ENCODE peak calls at places on chromosomes 4 and X, in four cellular contexts. R is PC-3, N is PC-9, W is K562. Y is an unnamed sample.

GRCh38 chr4:177356191-177356590 is 46.5 kb downstream of the NEIL3 start:
- DNase-seq in R (no peak), N (no peak), W (no peak), Y (no peak)

GRCh38 chr4:3744901-3745300 is 21.3 kb upstream of the ADRA2C start:
- DNase-seq in R (no peak), N (no peak), W (no peak), Y (no peak)

GRCh38 chr4:26050671-26051070 is 136.7 kb downstream of the SMIM20 start:
- DNase-seq in R (no peak), N (no peak), W (no peak), Y (no peak)

GRCh38 chr4:172344266-172344772 is 531.1 kb downstream of the GALNTL6 start:
- DNase-seq in R (no peak), N (no peak), W (no peak), Y (no peak)

GRCh38 chr4:30436394-30436793 is 283.8 kb upstream of the PCDH7 start:
- DNase-seq in R (no peak), N (no peak), W (no peak), Y (no peak)

GRCh38 chr4:117893207-117893606 is 141.1 kb upstream of the NDST3 start:
- DNase-seq in R (peak), N (no peak), W (no peak), Y (no peak)

GRCh38 chr4:4569036-4569435 is 27.2 kb upstream of the STX18 start:
- DNase-seq in R (no peak), N (no peak), W (no peak), Y (no peak)

GRCh38 chrX:50107470-50107869 is 93.3 kb downstream of the AKAP4 start:
- DNase-seq in R (no peak), N (no peak), W (no peak), Y (no peak)

GRCh38 chrX:47030339-47030738 is 47.9 kb upstream of the RGN start:
- DNase-seq in R (peak), N (no peak), W (peak), Y (peak)

GRCh38 chr4:117400039-117400835 is 314.9 kb upstream of the TRAM1L1 start:
- DNase-seq in R (peak), N (no peak), W (no peak), Y (no peak)

GRCh38 chrX:143757375-143757774 is 36.8 kb upstream of the SPANXN2 start:
- DNase-seq in R (no peak), N (no peak), W (no peak), Y (no peak)

GRCh38 chrX:29687687-29688086 is 527.7 kb upstream of the MAGEB2 start:
- DNase-seq in R (peak), N (no peak), W (no peak), Y (no peak)

GRCh38 chr4:1664141-1664540 is 20.0 kb downstream of the FAM53A start:
- DNase-seq in R (no peak), N (no peak), W (no peak), Y (no peak)

GRCh38 chr4:21888195-21888976 is 60.2 kb downstream of the KCNIP4 start:
- DNase-seq in R (peak), N (no peak), W (no peak), Y (no peak)

GRCh38 chrX:63784346-63784901 is 590 bp downstream of the ARHGEF9 start:
- DNase-seq in R (no peak), N (no peak), W (no peak), Y (no peak)

GRCh38 chrX:10582215-10582733 is 38.1 kb downstream of the MID1 start:
- DNase-seq in R (peak), N (no peak), W (peak), Y (no peak)

GRCh38 chr4:6087669-6088068 is 69.4 kb upstream of the C4orf50 start:
- DNase-seq in R (peak), N (peak), W (peak), Y (peak)

GRCh38 chr4:159175165-159175988 is 72.5 kb downstream of the RAPGEF2 start:
- DNase-seq in R (peak), N (peak), W (peak), Y (peak)

GRCh38 chr4:57136281-57136680 is 26.1 kb upstream of the IGFBP7 start:
- DNase-seq in R (peak), N (no peak), W (no peak), Y (no peak)

GRCh38 chrX:123993904-123994635 is 32.6 kb downstream of the STAG2 start:
- DNase-seq in R (no peak), N (no peak), W (no peak), Y (no peak)

GRCh38 chr4:146222313-146222712 is 8.0 kb downstream of the REELD1 start:
- DNase-seq in R (peak), N (peak), W (no peak), Y (no peak)

GRCh38 chr4:24910504-24910903 is 2.3 kb downstream of the CCDC149 start:
- DNase-seq in R (no peak), N (no peak), W (no peak), Y (no peak)

GRCh38 chrX:13293700-13294099 is 26.2 kb downstream of the ATXN3L start:
- DNase-seq in R (peak), N (no peak), W (no peak), Y (no peak)

GRCh38 chr4:2281575-2282343 is 19.9 kb upstream of the MXD4 start:
- DNase-seq in R (no peak), N (no peak), W (no peak), Y (peak)

GRCh38 chr4:156946508-156947197 is 24.9 kb downstream of the PDGFC start:
- DNase-seq in R (peak), N (no peak), W (no peak), Y (no peak)

GRCh38 chrX:136711147-136711546 is 63.2 kb downstream of the CD40LG start:
- DNase-seq in R (peak), N (peak), W (no peak), Y (peak)

GRCh38 chrX:9197231-9197630 is 163.3 kb upstream of the FAM9B start:
- DNase-seq in R (no peak), N (no peak), W (no peak), Y (no peak)

GRCh38 chrX:139890991-139891700 is 41.7 kb downstream of the ATP11C start:
- DNase-seq in R (peak), N (peak), W (peak), Y (no peak)

GRCh38 chr4:6245246-6246169 is 24.1 kb upstream of the WFS1 start:
- DNase-seq in R (no peak), N (no peak), W (no peak), Y (no peak)

GRCh38 chrX:47771473-47771872 is 65.2 kb upstream of the ZNF81 start:
- DNase-seq in R (no peak), N (no peak), W (no peak), Y (no peak)

GRCh38 chr4:74320559-74321118 is 12.4 kb downstream of the EPGN start:
- DNase-seq in R (peak), N (peak), W (peak), Y (peak)

GRCh38 chr4:91681544-91681943 is 622.2 kb upstream of the GRID2 start:
- DNase-seq in R (peak), N (no peak), W (no peak), Y (no peak)

GRCh38 chr4:18394656-18395055 is 373.1 kb upstream of the LCORL start:
- DNase-seq in R (no peak), N (no peak), W (no peak), Y (no peak)

GRCh38 chr4:88275516-88275915 is 8.8 kb downstream of the PPM1K start:
- DNase-seq in R (peak), N (no peak), W (no peak), Y (peak)

GRCh38 chrX:154021131-154021611 is 1.5 kb upstream of the IRAK1 start:
- DNase-seq in R (no peak), N (peak), W (peak), Y (no peak)

GRCh38 chr4:154422152-154422551 is 69.4 kb downstream of the DCHS2 start:
- DNase-seq in R (no peak), N (no peak), W (no peak), Y (no peak)

GRCh38 chr4:19473569-19473968 is 778.1 kb upstream of the SLIT2 start:
- DNase-seq in R (no peak), N (no peak), W (no peak), Y (no peak)

GRCh38 chr4:114180481-114180880 is 201.0 kb upstream of the ARSJ start:
- DNase-seq in R (peak), N (no peak), W (no peak), Y (peak)

GRCh38 chr4:88753658-88754431 is 56.2 kb upstream of the NAP1L5 start:
- DNase-seq in R (no peak), N (no peak), W (no peak), Y (no peak)

GRCh38 chr4:100117749-100118148 is 72.5 kb downstream of the DDIT4L start:
- DNase-seq in R (no peak), N (no peak), W (no peak), Y (no peak)

GRCh38 chr4:100109921-100110320 is 80.3 kb downstream of the DDIT4L start:
- DNase-seq in R (no peak), N (no peak), W (no peak), Y (no peak)

GRCh38 chr4:100114909-100115308 is 75.4 kb downstream of the DDIT4L start:
- DNase-seq in R (no peak), N (no peak), W (no peak), Y (no peak)

GRCh38 chr4:100118213-100118612 is 72.1 kb downstream of the DDIT4L start:
- DNase-seq in R (no peak), N (no peak), W (no peak), Y (no peak)

DNA sequence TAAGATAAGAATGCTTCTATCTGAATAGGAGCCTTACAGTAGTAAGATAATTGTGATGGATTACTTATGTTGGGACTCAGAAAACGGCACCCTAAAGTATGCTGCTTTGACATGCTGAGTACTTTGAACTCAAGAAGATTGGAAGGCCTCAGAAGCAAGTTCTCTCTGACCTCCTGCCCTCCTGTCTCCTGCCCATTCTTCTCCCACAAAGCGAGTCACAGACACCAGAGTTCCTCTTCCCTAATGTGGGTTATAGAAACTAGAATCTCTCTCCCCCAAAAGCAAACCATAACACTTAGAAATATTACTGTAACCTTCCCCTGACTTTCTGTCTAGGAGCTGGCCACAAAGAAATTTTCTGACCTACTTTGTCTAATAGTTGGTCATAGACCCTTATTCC is 76.5 kb downstream of the DDIT4L start:
- DNase-seq in R (no peak), N (no peak), W (no peak), Y (no peak)
- H3K4me3 ChIP-seq in R (no peak), N (no peak), W (no peak), Y (no peak)

GRCh38 chr4:183256756-183257385 is 63.2 kb downstream of the CLDN22 start:
- DNase-seq in R (peak), N (peak), W (peak), Y (peak)

GRCh38 chr4:183255487-183255886 is 64.6 kb downstream of the CLDN22 start:
- DNase-seq in R (peak), N (no peak), W (no peak), Y (no peak)

GRCh38 chr4:183254162-183254561 is 65.9 kb downstream of the CLDN22 start:
- DNase-seq in R (peak), N (no peak), W (no peak), Y (no peak)

GRCh38 chr4:183257808-183258207 is 62.3 kb downstream of the CLDN22 start:
- DNase-seq in R (no peak), N (no peak), W (no peak), Y (no peak)

GRCh38 chr4:183256343-183256742 is 63.7 kb downstream of the CLDN22 start:
- DNase-seq in R (no peak), N (no peak), W (no peak), Y (no peak)
- H3K4me2 ChIP-seq in R (peak), N (no peak), W (no peak), Y (no peak)

GRCh38 chrX:138711399-138712347 is at the start of gene FGF13:
- DNase-seq in R (peak), N (no peak), W (no peak), Y (no peak)
- TF ChIP-seq CTCF in R (peak), N (no peak), W (no peak), Y (peak)

GRCh38 chr4:75660491-75660890 is 12.7 kb downstream of the G3BP2 start:
- DNase-seq in R (no peak), N (no peak), W (no peak), Y (no peak)
- H3K4me3 ChIP-seq in R (no peak), N (no peak), W (no peak), Y (no peak)

DNA sequence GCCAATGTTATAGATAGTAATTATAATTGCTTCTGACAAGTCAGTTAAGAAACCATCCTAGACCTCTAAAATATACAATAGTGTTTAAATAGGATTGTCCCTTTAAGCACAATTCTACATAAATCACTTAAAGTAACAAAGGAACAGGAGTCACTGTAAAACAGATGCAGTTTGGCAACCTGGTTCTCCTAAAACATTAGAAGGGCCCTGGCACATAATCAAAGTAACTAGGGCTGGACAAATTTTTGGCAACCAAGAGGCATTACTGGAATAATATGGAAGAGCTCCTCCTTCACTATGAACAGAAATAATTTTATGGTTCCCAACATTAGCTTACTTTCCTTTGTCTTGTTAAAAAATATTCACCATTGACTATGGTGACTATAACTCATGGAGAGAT is 75.0 kb upstream of the CCDC160 start:
- DNase-seq in R (no peak), N (no peak), W (no peak), Y (no peak)
- H3K4me2 ChIP-seq in R (no peak), N (no peak), W (no peak), Y (no peak)

GRCh38 chrX:23815376-23815775 is 32.4 kb downstream of the SAT1 start:
- DNase-seq in R (no peak), N (no peak), W (no peak), Y (no peak)

GRCh38 chrX:23816179-23816578 is 33.2 kb downstream of the SAT1 start:
- DNase-seq in R (no peak), N (no peak), W (no peak), Y (no peak)

GRCh38 chrX:23820235-23820782 is 37.3 kb downstream of the SAT1 start:
- DNase-seq in R (peak), N (no peak), W (no peak), Y (no peak)

GRCh38 chrX:23819385-23820234 is 36.6 kb downstream of the SAT1 start:
- DNase-seq in R (no peak), N (no peak), W (no peak), Y (no peak)

DNA sequence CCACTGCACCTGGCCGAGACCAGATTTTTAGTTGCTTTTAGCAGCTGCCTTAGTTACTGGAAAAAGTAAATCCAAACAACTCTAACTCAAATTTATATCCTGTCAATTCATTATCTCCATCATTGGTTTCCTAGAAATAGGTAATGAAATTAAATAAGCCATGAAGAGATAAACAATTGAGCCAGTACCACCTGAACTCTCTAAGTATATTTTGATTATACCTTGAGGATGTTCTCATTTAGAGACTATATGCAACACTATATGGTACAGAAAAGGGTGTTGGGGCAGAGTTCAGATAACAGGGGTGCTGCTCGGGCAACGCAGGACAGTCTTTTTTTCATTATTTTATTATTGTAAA is 35.0 kb downstream of the SAT1 start:
- DNase-seq in R (no peak), N (no peak), W (no peak), Y (no peak)
- TF ChIP-seq CTCF in R (no peak), N (no peak), W (no peak), Y (no peak)

GRCh38 chr4:168522371-168522770 is 25.5 kb downstream of the PALLD start:
- DNase-seq in R (no peak), N (no peak), W (no peak), Y (no peak)

GRCh38 chr4:168521736-168522135 is 24.9 kb downstream of the PALLD start:
- DNase-seq in R (no peak), N (no peak), W (no peak), Y (no peak)

GRCh38 chr4:168524006-168524405 is 27.2 kb downstream of the PALLD start:
- DNase-seq in R (peak), N (no peak), W (no peak), Y (no peak)

GRCh38 chr4:168524897-168525296 is 28.0 kb downstream of the PALLD start:
- DNase-seq in R (no peak), N (no peak), W (no peak), Y (no peak)

GRCh38 chr4:168522829-168523228 is 26.0 kb downstream of the PALLD start:
- DNase-seq in R (no peak), N (no peak), W (no peak), Y (no peak)
- H3K4me3 ChIP-seq in R (no peak), N (no peak), W (no peak), Y (no peak)

GRCh38 chr4:183356931-183357675 is 34.9 kb upstream of the CLDN24 start:
- DNase-seq in R (no peak), N (no peak), W (no peak), Y (no peak)

GRCh38 chr4:183362916-183363542 is 40.8 kb upstream of the CLDN24 start:
- DNase-seq in R (no peak), N (no peak), W (no peak), Y (no peak)

GRCh38 chr4:183362036-183362435 is 39.8 kb upstream of the CLDN24 start:
- DNase-seq in R (no peak), N (no peak), W (no peak), Y (no peak)

GRCh38 chr4:183364025-183364424 is 41.8 kb upstream of the CLDN24 start:
- DNase-seq in R (no peak), N (no peak), W (no peak), Y (no peak)

DNA sequence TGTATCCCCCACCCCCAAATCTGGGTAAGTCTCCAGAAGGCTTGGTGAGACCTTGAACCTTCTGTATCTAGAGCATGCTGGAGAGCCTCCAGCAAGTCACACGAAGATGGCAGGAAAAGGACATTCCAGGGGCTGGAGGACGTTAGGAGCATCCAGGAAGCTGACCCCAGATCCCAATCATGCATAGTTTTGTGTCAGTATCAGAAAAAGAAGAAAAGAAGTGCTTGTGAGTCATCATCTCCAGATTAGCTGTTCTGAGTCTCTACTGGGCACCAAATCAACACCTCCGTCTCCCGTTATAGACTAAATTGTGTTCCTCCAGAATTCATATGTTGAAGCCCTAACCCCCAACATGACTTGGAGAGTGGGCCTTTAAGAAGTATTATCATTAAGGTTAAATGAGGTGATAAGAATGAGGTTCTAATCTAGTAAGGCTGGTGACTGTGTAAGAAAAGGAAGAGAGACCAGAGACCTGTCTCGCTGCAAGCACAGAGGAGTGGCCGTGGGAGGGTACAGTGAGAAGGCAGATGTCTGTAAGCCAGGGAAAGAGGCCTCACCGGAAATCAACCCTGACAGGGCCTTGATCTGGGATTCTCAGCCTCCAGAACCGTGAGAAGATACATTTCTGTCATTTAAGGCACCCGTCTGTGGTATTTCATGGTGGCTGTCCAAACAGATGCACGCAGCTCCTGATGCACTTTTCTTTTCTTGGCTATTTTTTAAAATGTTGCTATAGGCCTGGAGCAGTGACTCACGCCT is 38.1 kb upstream of the CLDN24 start:
- DNase-seq in R (no peak), N (no peak), W (no peak), Y (no peak)
- H3K4me2 ChIP-seq in R (no peak), N (no peak), W (no peak), Y (no peak)

GRCh38 chrX:70026851-70027200 is 22.9 kb downstream of the AWAT2 start:
- DNase-seq in R (no peak), N (no peak), W (no peak), Y (no peak)

GRCh38 chrX:70026112-70026850 is 23.5 kb downstream of the AWAT2 start:
- DNase-seq in R (no peak), N (no peak), W (no peak), Y (no peak)

GRCh38 chrX:70025464-70025863 is 24.3 kb downstream of the AWAT2 start:
- DNase-seq in R (no peak), N (no peak), W (no peak), Y (no peak)

DNA sequence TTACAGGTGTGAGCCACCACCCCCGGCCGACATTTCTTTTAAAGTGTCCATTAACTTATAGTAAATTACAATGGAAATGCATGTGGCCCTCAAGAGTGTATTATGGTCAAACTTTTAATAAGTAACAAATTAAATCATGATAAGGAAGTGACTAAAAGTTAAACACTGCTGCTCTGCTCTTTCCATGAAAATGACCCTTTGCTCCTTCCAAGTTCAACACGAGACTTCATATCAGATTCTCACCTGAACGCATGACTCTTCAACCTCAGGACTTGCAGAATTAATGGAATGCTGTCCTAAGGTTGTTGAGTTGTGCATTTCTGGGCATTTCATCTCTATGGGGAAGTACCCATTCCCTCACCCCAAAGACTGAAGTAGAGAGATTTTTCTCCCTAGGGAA is 27.1 kb downstream of the AWAT2 start:
- DNase-seq in R (no peak), N (no peak), W (no peak), Y (no peak)
- TF ChIP-seq CTCF in R (no peak), N (no peak), W (no peak), Y (no peak)

Y was measured in OCI-LY7.